ENCODE peak calls at places on chromosomes 16 and 17, in seven cellular contexts. One of them, this sample, is unnamed. For H3K36me3, H3K4me1 and H3K9me3, the result is how much of the 10 kb centered on the place peaks cover.

GRCh38 chr16:68592466-68593337 is 52.4 kb upstream of the CDH3 start:
- DNase-seq in stomach: no peak
- DNase-seq in neuronal stem cell: no peak
- DNase-seq in cardiac muscle cell: no peak
- DNase-seq in tibial artery: no peak
- DNase-seq in adipocyte: no peak
- DNase-seq in hepatocyte: no peak
- DNase-seq in this sample: no peak

GRCh38 chr17:60439501-60439900 is 17.2 kb downstream of the CHCT1 start:
- DNase-seq in stomach: no peak
- DNase-seq in neuronal stem cell: no peak
- DNase-seq in cardiac muscle cell: no peak
- DNase-seq in tibial artery: no peak
- DNase-seq in adipocyte: peak
- DNase-seq in hepatocyte: no peak
- DNase-seq in this sample: no peak

GRCh38 chr16:85905110-85906095 is 6.4 kb downstream of the IRF8 start:
- DNase-seq in stomach: no peak
- DNase-seq in neuronal stem cell: no peak
- DNase-seq in cardiac muscle cell: no peak
- DNase-seq in tibial artery: no peak
- DNase-seq in adipocyte: no peak
- DNase-seq in hepatocyte: no peak
- DNase-seq in this sample: no peak

GRCh38 chr17:75615301-75615700 is 17.9 kb upstream of the SMIM5 start:
- DNase-seq in stomach: no peak
- DNase-seq in neuronal stem cell: no peak
- DNase-seq in cardiac muscle cell: no peak
- DNase-seq in tibial artery: no peak
- DNase-seq in adipocyte: no peak
- DNase-seq in hepatocyte: no peak
- DNase-seq in this sample: peak

GRCh38 chr17:77882481-77883212 is 75.9 kb upstream of the TNRC6C start:
- DNase-seq in stomach: peak
- DNase-seq in neuronal stem cell: no peak
- DNase-seq in cardiac muscle cell: no peak
- DNase-seq in tibial artery: no peak
- DNase-seq in adipocyte: peak
- DNase-seq in hepatocyte: peak
- DNase-seq in this sample: peak

GRCh38 chr16:12090162-12090552 is 113.6 kb downstream of the SNX29 start:
- DNase-seq in stomach: no peak
- DNase-seq in neuronal stem cell: no peak
- DNase-seq in cardiac muscle cell: no peak
- DNase-seq in tibial artery: peak
- DNase-seq in adipocyte: no peak
- DNase-seq in hepatocyte: no peak
- DNase-seq in this sample: peak

GRCh38 chr16:28012031-28012445 is 51.5 kb downstream of the GSG1L start:
- DNase-seq in stomach: no peak
- DNase-seq in neuronal stem cell: no peak
- DNase-seq in cardiac muscle cell: peak
- DNase-seq in tibial artery: no peak
- DNase-seq in adipocyte: peak
- DNase-seq in hepatocyte: no peak
- DNase-seq in this sample: no peak

GRCh38 chr17:33049781-33050414 is 58.3 kb downstream of the SPACA3 start:
- DNase-seq in stomach: peak
- DNase-seq in neuronal stem cell: peak
- DNase-seq in cardiac muscle cell: peak
- DNase-seq in tibial artery: no peak
- DNase-seq in adipocyte: peak
- DNase-seq in hepatocyte: peak
- DNase-seq in this sample: no peak

GRCh38 chr17:55584055-55584685 is 72.9 kb upstream of the SMIM36 start:
- DNase-seq in stomach: no peak
- DNase-seq in neuronal stem cell: no peak
- DNase-seq in cardiac muscle cell: no peak
- DNase-seq in tibial artery: no peak
- DNase-seq in adipocyte: peak
- DNase-seq in hepatocyte: no peak
- DNase-seq in this sample: no peak

GRCh38 chr16:1414532-1415265 is at the start of gene UNKL:
- DNase-seq in stomach: peak
- DNase-seq in neuronal stem cell: peak
- DNase-seq in cardiac muscle cell: peak
- DNase-seq in tibial artery: peak
- DNase-seq in adipocyte: peak
- DNase-seq in hepatocyte: peak
- DNase-seq in this sample: peak

GRCh38 chr16:49463529-49463928 is 89.9 kb downstream of the C16orf78 start:
- DNase-seq in stomach: peak
- DNase-seq in neuronal stem cell: peak
- DNase-seq in cardiac muscle cell: no peak
- DNase-seq in tibial artery: peak
- DNase-seq in adipocyte: no peak
- DNase-seq in hepatocyte: no peak
- DNase-seq in this sample: no peak

GRCh38 chr17:33575046-33575445 is 282.0 kb upstream of the ASIC2 start:
- DNase-seq in stomach: no peak
- DNase-seq in neuronal stem cell: no peak
- DNase-seq in cardiac muscle cell: no peak
- DNase-seq in tibial artery: no peak
- DNase-seq in adipocyte: no peak
- DNase-seq in hepatocyte: no peak
- DNase-seq in this sample: no peak

GRCh38 chr16:89697161-89697615 is 4.3 kb downstream of the SPATA2L start:
- DNase-seq in stomach: no peak
- DNase-seq in neuronal stem cell: no peak
- DNase-seq in cardiac muscle cell: no peak
- DNase-seq in tibial artery: no peak
- DNase-seq in adipocyte: no peak
- DNase-seq in hepatocyte: peak
- DNase-seq in this sample: no peak

GRCh38 chr16:83470406-83470805 is 337.4 kb upstream of the HSBP1 start:
- DNase-seq in stomach: no peak
- DNase-seq in neuronal stem cell: no peak
- DNase-seq in cardiac muscle cell: no peak
- DNase-seq in tibial artery: no peak
- DNase-seq in adipocyte: peak
- DNase-seq in hepatocyte: no peak
- DNase-seq in this sample: no peak

GRCh38 chr16:87584271-87584670 is 18.0 kb upstream of the JPH3 start:
- DNase-seq in stomach: no peak
- DNase-seq in neuronal stem cell: no peak
- DNase-seq in cardiac muscle cell: no peak
- DNase-seq in tibial artery: no peak
- DNase-seq in adipocyte: peak
- DNase-seq in hepatocyte: no peak
- DNase-seq in this sample: no peak

GRCh38 chr16:68298907-68299515 is 11.7 kb downstream of the SLC7A6OS start:
- DNase-seq in stomach: peak
- DNase-seq in neuronal stem cell: no peak
- DNase-seq in cardiac muscle cell: no peak
- DNase-seq in tibial artery: peak
- DNase-seq in adipocyte: peak
- DNase-seq in hepatocyte: peak
- DNase-seq in this sample: no peak

GRCh38 chr16:85027968-85028637 is 508 bp downstream of the KIAA0513 start:
- DNase-seq in stomach: no peak
- DNase-seq in neuronal stem cell: no peak
- DNase-seq in cardiac muscle cell: no peak
- DNase-seq in tibial artery: no peak
- DNase-seq in adipocyte: peak
- DNase-seq in hepatocyte: no peak
- DNase-seq in this sample: peak

GRCh38 chr16:61887903-61888302 is 148.3 kb downstream of the CDH8 start:
- DNase-seq in stomach: no peak
- DNase-seq in neuronal stem cell: no peak
- DNase-seq in cardiac muscle cell: peak
- DNase-seq in tibial artery: no peak
- DNase-seq in adipocyte: no peak
- DNase-seq in hepatocyte: peak
- DNase-seq in this sample: peak

GRCh38 chr17:73151888-73152633 is 12.7 kb upstream of the SSTR2 start:
- DNase-seq in stomach: no peak
- DNase-seq in neuronal stem cell: no peak
- DNase-seq in cardiac muscle cell: no peak
- DNase-seq in tibial artery: no peak
- DNase-seq in adipocyte: no peak
- DNase-seq in hepatocyte: no peak
- DNase-seq in this sample: no peak

GRCh38 chr17:57587201-57587870 is 157.8 kb downstream of the CCDC182 start:
- DNase-seq in stomach: no peak
- DNase-seq in neuronal stem cell: no peak
- DNase-seq in cardiac muscle cell: no peak
- DNase-seq in tibial artery: no peak
- DNase-seq in adipocyte: no peak
- DNase-seq in hepatocyte: no peak
- DNase-seq in this sample: no peak

DNA sequence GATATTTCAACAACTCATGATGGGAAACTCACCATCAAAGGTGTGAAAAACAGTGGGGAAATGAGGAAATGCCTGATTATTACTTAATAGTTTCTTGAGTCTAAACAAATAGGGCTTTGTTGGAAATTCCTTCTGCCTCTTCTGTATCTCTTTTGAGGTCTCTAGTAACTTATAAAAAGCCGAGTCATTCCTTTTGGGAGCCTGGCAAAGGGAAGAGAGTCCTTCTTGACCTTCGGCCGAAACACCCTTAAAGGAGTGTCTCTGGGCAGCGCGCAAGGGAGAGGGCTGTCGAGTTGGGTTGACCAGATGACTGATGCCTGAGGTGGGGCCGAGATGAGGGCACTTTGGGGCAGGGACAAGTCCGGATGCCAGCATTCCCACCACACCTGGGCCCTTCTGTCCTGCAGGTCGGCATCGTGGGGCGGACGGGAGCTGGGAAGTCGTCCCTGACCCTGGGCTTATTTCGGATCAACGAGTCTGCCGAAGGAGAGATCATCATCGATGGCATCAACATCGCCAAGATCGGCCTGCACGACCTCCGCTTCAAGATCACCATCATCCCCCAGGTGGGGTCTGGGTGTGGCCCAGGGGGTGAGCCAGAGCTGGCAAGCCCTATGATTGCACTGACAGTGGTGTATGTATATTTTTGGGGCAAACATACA is 89.2 kb downstream of the ABCC6 start:
- DNase-seq in stomach: no peak
- DNase-seq in neuronal stem cell: no peak
- DNase-seq in cardiac muscle cell: no peak
- DNase-seq in tibial artery: no peak
- DNase-seq in adipocyte: no peak
- DNase-seq in hepatocyte: no peak
- DNase-seq in this sample: no peak
- H3K36me3 ChIP-seq in stomach: half or more
- H3K36me3 ChIP-seq in neuronal stem cell: under half
- H3K36me3 ChIP-seq in cardiac muscle cell: under half
- H3K36me3 ChIP-seq in tibial artery: half or more
- H3K36me3 ChIP-seq in adipocyte: half or more
- H3K36me3 ChIP-seq in hepatocyte: under half
- H3K36me3 ChIP-seq in this sample: under half

DNA sequence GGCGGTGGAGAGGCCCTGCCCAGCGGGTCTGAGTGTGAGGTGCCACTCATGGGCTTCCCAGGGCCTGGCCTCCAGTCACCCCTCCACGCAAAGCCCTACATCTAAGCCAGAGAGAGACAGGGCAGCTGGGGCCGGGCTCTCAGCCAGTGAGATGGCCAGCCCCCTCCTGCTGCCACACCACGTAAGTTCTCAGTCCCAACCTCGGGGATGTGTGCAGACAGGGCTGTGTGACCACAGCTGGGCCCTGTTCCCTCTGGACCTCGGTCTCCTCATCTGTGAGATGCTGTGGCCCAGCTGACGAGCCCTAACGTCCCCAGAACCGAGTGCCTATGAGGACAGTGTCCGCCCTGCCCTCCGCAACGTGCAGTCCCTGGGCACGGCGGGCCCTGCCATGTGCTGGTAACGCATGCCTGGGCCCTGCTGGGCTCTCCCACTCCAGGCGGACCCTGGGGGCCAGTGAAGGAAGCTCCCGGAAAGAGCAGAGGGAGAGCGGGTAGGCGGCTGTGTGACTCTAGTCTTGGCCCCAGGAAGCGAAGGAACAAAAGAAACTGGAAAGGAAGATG is 11.2 kb downstream of the VASN start:
- DNase-seq in stomach: no peak
- DNase-seq in neuronal stem cell: no peak
- DNase-seq in cardiac muscle cell: no peak
- DNase-seq in tibial artery: peak
- DNase-seq in adipocyte: no peak
- DNase-seq in hepatocyte: no peak
- DNase-seq in this sample: no peak
- H3K4me1 ChIP-seq in stomach: under half
- H3K4me1 ChIP-seq in neuronal stem cell: under half
- H3K4me1 ChIP-seq in cardiac muscle cell: under half
- H3K4me1 ChIP-seq in tibial artery: half or more
- H3K4me1 ChIP-seq in adipocyte: under half
- H3K4me1 ChIP-seq in hepatocyte: under half
- H3K4me1 ChIP-seq in this sample: under half

DNA sequence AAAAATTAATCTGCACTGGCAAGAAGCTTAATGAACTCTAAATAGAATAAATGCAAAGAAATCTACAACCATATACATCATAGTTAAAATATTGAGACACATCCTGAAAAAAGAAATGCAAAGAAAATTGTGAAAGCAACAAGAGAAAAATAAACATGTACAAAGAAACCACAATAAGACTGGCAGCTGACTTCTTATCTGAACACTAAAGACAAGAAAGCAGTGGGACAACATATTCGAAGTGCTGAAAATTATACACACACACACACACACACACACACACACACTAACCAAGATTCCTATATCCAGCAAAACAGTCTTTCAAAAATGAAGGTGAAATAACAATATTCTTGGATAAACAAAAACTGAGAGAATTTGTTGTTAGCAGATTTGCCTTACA is 366.5 kb upstream of the C16orf82 start:
- DNase-seq in stomach: no peak
- DNase-seq in neuronal stem cell: no peak
- DNase-seq in cardiac muscle cell: no peak
- DNase-seq in tibial artery: no peak
- DNase-seq in adipocyte: no peak
- DNase-seq in hepatocyte: no peak
- DNase-seq in this sample: no peak
- H3K9me3 ChIP-seq in stomach: under half
- H3K9me3 ChIP-seq in neuronal stem cell: under half
- H3K9me3 ChIP-seq in cardiac muscle cell: under half
- H3K9me3 ChIP-seq in tibial artery: under half
- H3K9me3 ChIP-seq in adipocyte: under half
- H3K9me3 ChIP-seq in hepatocyte: under half
- H3K9me3 ChIP-seq in this sample: under half

GRCh38 chr17:18320301-18320700 is 5.2 kb downstream of the SMCR8 start:
- DNase-seq in stomach: no peak
- DNase-seq in neuronal stem cell: no peak
- DNase-seq in cardiac muscle cell: no peak
- DNase-seq in tibial artery: no peak
- DNase-seq in adipocyte: no peak
- DNase-seq in hepatocyte: no peak
- DNase-seq in this sample: peak
- H3K36me3 ChIP-seq in stomach: half or more
- H3K36me3 ChIP-seq in neuronal stem cell: under half
- H3K36me3 ChIP-seq in cardiac muscle cell: under half
- H3K36me3 ChIP-seq in tibial artery: under half
- H3K36me3 ChIP-seq in adipocyte: under half
- H3K36me3 ChIP-seq in hepatocyte: under half
- H3K36me3 ChIP-seq in this sample: under half

GRCh38 chr17:7579839-7580630 is 597 bp downstream of the CD68 start:
- DNase-seq in stomach: no peak
- DNase-seq in neuronal stem cell: no peak
- DNase-seq in cardiac muscle cell: no peak
- DNase-seq in tibial artery: no peak
- DNase-seq in adipocyte: no peak
- DNase-seq in hepatocyte: no peak
- DNase-seq in this sample: no peak
- H3K4me1 ChIP-seq in stomach: half or more
- H3K4me1 ChIP-seq in neuronal stem cell: under half
- H3K4me1 ChIP-seq in cardiac muscle cell: under half
- H3K4me1 ChIP-seq in tibial artery: under half
- H3K4me1 ChIP-seq in adipocyte: half or more
- H3K4me1 ChIP-seq in hepatocyte: under half
- H3K4me1 ChIP-seq in this sample: under half